ENCODE peak calls at places on chromosomes 5 and 9, in seven cellular contexts. One of them, this sample, is unnamed.

GRCh38 chr5:26700759-26701384 is 337.5 kb downstream of the CDH9 start:
- DNase-seq in GM06990: no peak
- DNase-seq in left lung: no peak
- DNase-seq in amygdala: no peak
- DNase-seq in right atrium auricular region: no peak
- DNase-seq in cerebellar cortex: peak
- DNase-seq in iPS-NIHi11: peak
- DNase-seq in this sample: peak

GRCh38 chr9:121650220-121651013 is 1.0 kb upstream of the DAB2IP start:
- DNase-seq in left lung: peak
- DNase-seq in GM06990: no peak
- DNase-seq in iPS-NIHi11: peak
- DNase-seq in amygdala: no peak
- DNase-seq in cerebellar cortex: peak
- DNase-seq in right atrium auricular region: no peak
- DNase-seq in this sample: peak

GRCh38 chr5:53381-54174 is 38.4 kb upstream of the PLEKHG4B start:
- DNase-seq in left lung: no peak
- DNase-seq in iPS-NIHi11: peak
- DNase-seq in right atrium auricular region: no peak
- DNase-seq in cerebellar cortex: no peak
- DNase-seq in GM06990: no peak
- DNase-seq in amygdala: no peak
- DNase-seq in this sample: peak

GRCh38 chr9:120439147-120439546 is 140.8 kb downstream of the CDK5RAP2 start:
- DNase-seq in iPS-NIHi11: peak
- DNase-seq in amygdala: no peak
- DNase-seq in GM06990: peak
- DNase-seq in cerebellar cortex: peak
- DNase-seq in right atrium auricular region: no peak
- DNase-seq in left lung: no peak
- DNase-seq in this sample: no peak

GRCh38 chr5:109281136-109281690 is 128.6 kb downstream of the PJA2 start:
- DNase-seq in left lung: no peak
- DNase-seq in GM06990: no peak
- DNase-seq in amygdala: no peak
- DNase-seq in iPS-NIHi11: no peak
- DNase-seq in cerebellar cortex: no peak
- DNase-seq in right atrium auricular region: no peak
- DNase-seq in this sample: no peak

GRCh38 chr9:124285903-124286291 is 28.1 kb downstream of the NEK6 start:
- DNase-seq in iPS-NIHi11: no peak
- DNase-seq in cerebellar cortex: no peak
- DNase-seq in right atrium auricular region: peak
- DNase-seq in amygdala: no peak
- DNase-seq in GM06990: peak
- DNase-seq in left lung: peak
- DNase-seq in this sample: peak

GRCh38 chr5:157366741-157367684 is 93.0 kb upstream of the NIPAL4 start:
- DNase-seq in iPS-NIHi11: peak
- DNase-seq in GM06990: no peak
- DNase-seq in left lung: no peak
- DNase-seq in amygdala: no peak
- DNase-seq in right atrium auricular region: no peak
- DNase-seq in cerebellar cortex: peak
- DNase-seq in this sample: no peak

GRCh38 chr5:167549763-167550162 is 741.7 kb upstream of the WWC1 start:
- DNase-seq in GM06990: no peak
- DNase-seq in right atrium auricular region: no peak
- DNase-seq in iPS-NIHi11: no peak
- DNase-seq in cerebellar cortex: no peak
- DNase-seq in left lung: no peak
- DNase-seq in amygdala: no peak
- DNase-seq in this sample: no peak

GRCh38 chr5:131460867-131461572 is 174.0 kb downstream of the RAPGEF6 start:
- DNase-seq in right atrium auricular region: no peak
- DNase-seq in left lung: no peak
- DNase-seq in GM06990: no peak
- DNase-seq in cerebellar cortex: peak
- DNase-seq in iPS-NIHi11: no peak
- DNase-seq in amygdala: no peak
- DNase-seq in this sample: no peak

GRCh38 chr5:30343707-30344106 is 849.8 kb upstream of the CDH6 start:
- DNase-seq in right atrium auricular region: no peak
- DNase-seq in amygdala: no peak
- DNase-seq in left lung: no peak
- DNase-seq in iPS-NIHi11: no peak
- DNase-seq in GM06990: no peak
- DNase-seq in cerebellar cortex: no peak
- DNase-seq in this sample: no peak

GRCh38 chr5:135220394-135221186 is 178.4 kb downstream of the MACROH2A1 start:
- DNase-seq in amygdala: no peak
- DNase-seq in iPS-NIHi11: no peak
- DNase-seq in GM06990: no peak
- DNase-seq in right atrium auricular region: peak
- DNase-seq in cerebellar cortex: no peak
- DNase-seq in left lung: no peak
- DNase-seq in this sample: no peak

GRCh38 chr5:73448072-73448432 is 525 bp downstream of the FOXD1 start:
- DNase-seq in GM06990: no peak
- DNase-seq in cerebellar cortex: no peak
- DNase-seq in iPS-NIHi11: no peak
- DNase-seq in amygdala: no peak
- DNase-seq in left lung: no peak
- DNase-seq in right atrium auricular region: no peak
- DNase-seq in this sample: no peak

GRCh38 chr5:175246242-175246891 is 197.6 kb downstream of the DRD1 start:
- DNase-seq in left lung: peak
- DNase-seq in cerebellar cortex: no peak
- DNase-seq in iPS-NIHi11: no peak
- DNase-seq in right atrium auricular region: no peak
- DNase-seq in amygdala: no peak
- DNase-seq in GM06990: no peak
- DNase-seq in this sample: no peak

GRCh38 chr9:105858877-105859276 is 164.5 kb downstream of the TMEM38B start:
- DNase-seq in right atrium auricular region: no peak
- DNase-seq in cerebellar cortex: no peak
- DNase-seq in left lung: no peak
- DNase-seq in iPS-NIHi11: no peak
- DNase-seq in amygdala: no peak
- DNase-seq in GM06990: no peak
- DNase-seq in this sample: no peak

GRCh38 chr5:154251529-154251928 is 61.0 kb downstream of the GALNT10 start:
- DNase-seq in GM06990: no peak
- DNase-seq in amygdala: no peak
- DNase-seq in iPS-NIHi11: no peak
- DNase-seq in left lung: no peak
- DNase-seq in cerebellar cortex: no peak
- DNase-seq in right atrium auricular region: no peak
- DNase-seq in this sample: no peak

GRCh38 chr5:135886136-135886535 is 9.5 kb downstream of the IL9 start:
- DNase-seq in right atrium auricular region: no peak
- DNase-seq in iPS-NIHi11: no peak
- DNase-seq in amygdala: no peak
- DNase-seq in GM06990: no peak
- DNase-seq in cerebellar cortex: no peak
- DNase-seq in left lung: no peak
- DNase-seq in this sample: no peak

GRCh38 chr9:126363847-126364671 is 37.4 kb downstream of the MVB12B start:
- DNase-seq in iPS-NIHi11: no peak
- DNase-seq in cerebellar cortex: no peak
- DNase-seq in right atrium auricular region: no peak
- DNase-seq in GM06990: no peak
- DNase-seq in amygdala: no peak
- DNase-seq in left lung: no peak
- DNase-seq in this sample: no peak

GRCh38 chr9:127184641-127185040 is 62.2 kb upstream of the ANGPTL2 start:
- DNase-seq in iPS-NIHi11: no peak
- DNase-seq in GM06990: no peak
- DNase-seq in right atrium auricular region: no peak
- DNase-seq in left lung: peak
- DNase-seq in cerebellar cortex: no peak
- DNase-seq in amygdala: no peak
- DNase-seq in this sample: no peak

GRCh38 chr5:15069407-15069905 is 197.9 kb upstream of the ANKH start:
- DNase-seq in left lung: no peak
- DNase-seq in GM06990: no peak
- DNase-seq in iPS-NIHi11: no peak
- DNase-seq in right atrium auricular region: no peak
- DNase-seq in cerebellar cortex: no peak
- DNase-seq in amygdala: no peak
- DNase-seq in this sample: no peak

GRCh38 chr9:20437466-20437865 is 184.8 kb downstream of the MLLT3 start:
- DNase-seq in right atrium auricular region: no peak
- DNase-seq in GM06990: no peak
- DNase-seq in amygdala: no peak
- DNase-seq in iPS-NIHi11: no peak
- DNase-seq in cerebellar cortex: no peak
- DNase-seq in left lung: no peak
- DNase-seq in this sample: no peak

GRCh38 chr9:79353856-79354520 is 217.8 kb upstream of the TLE4 start:
- DNase-seq in amygdala: no peak
- DNase-seq in iPS-NIHi11: no peak
- DNase-seq in cerebellar cortex: no peak
- DNase-seq in right atrium auricular region: no peak
- DNase-seq in GM06990: no peak
- DNase-seq in left lung: no peak
- DNase-seq in this sample: no peak

GRCh38 chr5:124315746-124316415 is 430.6 kb downstream of the ZNF608 start:
- DNase-seq in right atrium auricular region: no peak
- DNase-seq in iPS-NIHi11: no peak
- DNase-seq in cerebellar cortex: no peak
- DNase-seq in amygdala: no peak
- DNase-seq in GM06990: no peak
- DNase-seq in left lung: no peak
- DNase-seq in this sample: no peak